ENCODE peak calls at places on chromosome 19, in nine cellular contexts. X, K, Z, B, G, I, C, R and F are unnamed samples.
A peak's percentile ranks its signal among the peaks of the same experiment; 100 is the strongest.

GRCh38 chr19:6490134-6490533 is 8.5 kb upstream of the DENND1C start:
- DNase-seq in X (no peak), K (no peak), Z (no peak), B (no peak), G (no peak), I (no peak), C (no peak), R (no peak), F (no peak)

GRCh38 chr19:1316466-1316865 is 30.8 kb downstream of the EFNA2 start:
- DNase-seq in X (no peak), K (no peak), Z (no peak), B (no peak), G (no peak), I (no peak), C (no peak), R (no peak), F (no peak)

GRCh38 chr19:400976-401835 is 7.7 kb downstream of the C2CD4C start:
- DNase-seq in X (no peak), K (no peak), Z (no peak), B (no peak), G (peak; percentile 60), I (no peak), C (peak; percentile 68), R (no peak), F (no peak)

GRCh38 chr19:3154957-3155736 is 19.3 kb downstream of the GNA15 start:
- DNase-seq in X (no peak), K (peak; percentile 95), Z (peak; percentile 99), B (peak; percentile 48), G (no peak), I (peak; percentile 94), C (peak; percentile 92), R (peak; percentile 75), F (peak; percentile 96)

GRCh38 chr19:55442372-55443044 is 592 bp downstream of the SHISA7 start:
- DNase-seq in X (peak; percentile 13), K (no peak), Z (no peak), B (no peak), G (peak; percentile 84), I (no peak), C (no peak), R (no peak), F (no peak)

GRCh38 chr19:13130886-13131490 is 12.9 kb downstream of the NACC1 start:
- DNase-seq in X (no peak), K (no peak), Z (no peak), B (no peak), G (no peak), I (no peak), C (no peak), R (no peak), F (no peak)

GRCh38 chr19:2207991-2208860 is 27.9 kb downstream of the PLEKHJ1 start:
- DNase-seq in X (no peak), K (no peak), Z (peak; percentile 96), B (peak; percentile 65), G (no peak), I (peak; percentile 75), C (no peak), R (peak; percentile 67), F (peak; percentile 51)

GRCh38 chr19:13102666-13103584 is at the start of gene LYL1:
- DNase-seq in X (no peak), K (no peak), Z (peak; percentile 74), B (peak; percentile 43), G (peak; percentile 95), I (peak; percentile 83), C (peak; percentile 91), R (peak; percentile 87), F (peak; percentile 80)

GRCh38 chr19:1321539-1321938 is 35.9 kb downstream of the EFNA2 start:
- DNase-seq in X (no peak), K (no peak), Z (no peak), B (no peak), G (no peak), I (no peak), C (no peak), R (no peak), F (no peak)